ENCODE peak calls at places on chromosomes 2 and 18, in six cellular contexts. Y is B cell, P is GM12865, F is progenitor cell of endocrine pancreas, B is tibial artery, E is testis. X is an unnamed sample.
A peak's percentile ranks its signal among the peaks of the same experiment; 100 is the strongest.

GRCh38 chr2:35428548-35428947 is 927.0 kb upstream of the CRIM1 start:
- DNase-seq in Y (no peak), P (peak; percentile 47), F (no peak), B (no peak), E (peak; percentile 75), X (peak; percentile 25)

GRCh38 chr2:15357922-15358321 is 203.2 kb downstream of the NBAS start:
- DNase-seq in Y (no peak), P (no peak), F (no peak), B (no peak), E (no peak), X (no peak)

GRCh38 chr2:161077367-161078210 is 82.6 kb upstream of the TANK start:
- DNase-seq in Y (no peak), P (peak; percentile 88), F (no peak), B (peak; percentile 36), E (peak; percentile 26), X (peak; percentile 31)

GRCh38 chr2:6750389-6751158 is 115.1 kb downstream of the CMPK2 start:
- DNase-seq in Y (no peak), P (no peak), F (no peak), B (no peak), E (no peak), X (no peak)

GRCh38 chr2:174787485-174788205 is 23.4 kb upstream of the CHRNA1 start:
- DNase-seq in Y (no peak), P (no peak), F (no peak), B (no peak), E (no peak), X (no peak)

GRCh38 chr2:120395686-120396518 is 50.0 kb downstream of the INHBB start:
- DNase-seq in Y (no peak), P (no peak), F (no peak), B (peak; percentile 16), E (peak; percentile 55), X (no peak)

GRCh38 chr18:12011199-12011961 is 30.1 kb downstream of the IMPA2 start:
- DNase-seq in Y (no peak), P (no peak), F (no peak), B (no peak), E (no peak), X (no peak)

GRCh38 chr2:227204452-227204851 is 40.0 kb downstream of the COL4A3 start:
- DNase-seq in Y (no peak), P (no peak), F (no peak), B (no peak), E (no peak), X (no peak)

GRCh38 chr2:43887176-43887575 is 48.4 kb downstream of the ABCG8 start:
- DNase-seq in Y (no peak), P (no peak), F (no peak), B (no peak), E (no peak), X (no peak)

GRCh38 chr2:85400951-85401805 is 9.0 kb downstream of the CAPG start:
- DNase-seq in Y (no peak), P (no peak), F (no peak), B (no peak), E (no peak), X (no peak)

GRCh38 chr18:79789091-79789891 is 8.4 kb upstream of the KCNG2 start:
- DNase-seq in Y (no peak), P (no peak), F (no peak), B (no peak), E (no peak), X (no peak)

GRCh38 chr2:33242845-33243244 is 233.6 kb upstream of the RASGRP3 start:
- DNase-seq in Y (no peak), P (no peak), F (no peak), B (no peak), E (no peak), X (no peak)

GRCh38 chr2:156436477-156437085 is 402 bp downstream of the GPD2 start:
- DNase-seq in Y (no peak), P (peak; percentile 71), F (no peak), B (peak; percentile 22), E (peak; percentile 48), X (peak; percentile 62)

GRCh38 chr2:62873603-62874002 is 168.1 kb downstream of the EHBP1 start:
- DNase-seq in Y (no peak), P (no peak), F (no peak), B (no peak), E (no peak), X (no peak)

GRCh38 chr2:118185210-118186109 is 97.2 kb downstream of the INSIG2 start:
- DNase-seq in Y (peak; percentile 56), P (peak; percentile 67), F (peak; percentile 23), B (peak; percentile 65), E (peak; percentile 66), X (peak; percentile 76)

GRCh38 chr2:120494446-120494845 is 148.5 kb downstream of the INHBB start:
- DNase-seq in Y (no peak), P (no peak), F (no peak), B (no peak), E (no peak), X (no peak)

GRCh38 chr2:175904035-175904434 is 98.0 kb downstream of the LNPK start:
- DNase-seq in Y (no peak), P (no peak), F (no peak), B (no peak), E (no peak), X (no peak)

GRCh38 chr2:240444464-240444863 is 9.0 kb downstream of the GPC1 start:
- DNase-seq in Y (no peak), P (no peak), F (no peak), B (no peak), E (no peak), X (no peak)

GRCh38 chr2:238444242-238444641 is 17.5 kb downstream of the ASB1 start:
- DNase-seq in Y (no peak), P (no peak), F (no peak), B (no peak), E (no peak), X (no peak)

GRCh38 chr2:221779614-221780067 is 207.5 kb upstream of the EPHA4 start:
- DNase-seq in Y (no peak), P (no peak), F (no peak), B (peak; percentile 29), E (no peak), X (no peak)

GRCh38 chr18:66271927-66272326 is 332.0 kb downstream of the CDH19 start:
- DNase-seq in Y (no peak), P (no peak), F (no peak), B (no peak), E (no peak), X (no peak)

GRCh38 chr2:137381731-137382130 is 582.5 kb upstream of the HNMT start:
- DNase-seq in Y (no peak), P (no peak), F (no peak), B (no peak), E (no peak), X (no peak)

GRCh38 chr2:239393401-239393940 is 7.3 kb downstream of the HDAC4 start:
- DNase-seq in Y (no peak), P (no peak), F (no peak), B (no peak), E (no peak), X (no peak)

GRCh38 chr18:49617329-49617695 is 55.5 kb downstream of the LIPG start:
- DNase-seq in Y (no peak), P (no peak), F (no peak), B (no peak), E (no peak), X (no peak)

GRCh38 chr2:120914839-120915521 is 179.3 kb downstream of the GLI2 start:
- DNase-seq in Y (no peak), P (no peak), F (no peak), B (peak; percentile 81), E (peak; percentile 91), X (no peak)

GRCh38 chr2:216849987-216850386 is 9.9 kb downstream of the TNP1 start:
- DNase-seq in Y (no peak), P (no peak), F (no peak), B (no peak), E (peak; percentile 92), X (no peak)

GRCh38 chr18:452801-453200 is 47.7 kb downstream of the COLEC12 start:
- DNase-seq in Y (no peak), P (no peak), F (no peak), B (no peak), E (no peak), X (no peak)

GRCh38 chr18:445090-445489 is 55.4 kb downstream of the COLEC12 start:
- DNase-seq in Y (no peak), P (no peak), F (no peak), B (no peak), E (no peak), X (no peak)

GRCh38 chr18:449374-449773 is 51.1 kb downstream of the COLEC12 start:
- DNase-seq in Y (no peak), P (no peak), F (no peak), B (no peak), E (no peak), X (no peak)

GRCh38 chr18:448116-448515 is 52.4 kb downstream of the COLEC12 start:
- DNase-seq in Y (no peak), P (no peak), F (no peak), B (no peak), E (no peak), X (no peak)

DNA sequence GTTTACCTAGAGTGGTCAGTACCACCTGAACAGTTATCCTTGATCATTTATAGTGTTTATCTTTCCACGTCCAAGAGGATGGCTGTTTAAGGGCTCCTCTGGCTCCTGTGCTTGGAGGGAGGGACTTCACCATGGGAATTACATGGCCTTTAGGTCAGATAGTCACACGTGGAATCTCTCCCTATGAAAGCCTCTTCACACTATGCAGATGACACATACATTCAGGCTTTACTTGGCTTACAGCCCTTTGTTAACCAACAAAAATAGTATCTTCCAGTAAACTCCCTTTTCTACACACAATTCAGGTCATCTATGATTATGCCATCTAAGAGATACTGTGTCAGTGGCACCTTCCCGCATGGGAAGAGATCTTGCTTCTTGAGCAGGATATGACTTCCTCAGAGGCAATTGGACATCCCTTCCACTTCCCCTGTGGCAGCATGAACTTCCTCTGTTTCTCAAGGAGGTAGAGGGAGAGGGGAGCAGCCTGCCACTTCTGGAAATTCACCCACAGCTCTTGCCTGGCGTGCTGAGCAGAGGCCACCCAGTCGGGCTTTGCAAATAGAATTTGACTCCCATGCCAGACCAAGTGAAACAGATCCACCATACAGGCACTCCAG is 53.5 kb downstream of the COLEC12 start:
- DNase-seq in Y (no peak), P (no peak), F (no peak), B (no peak), E (no peak), X (no peak)
- TF ChIP-seq CTCF in Y (no peak), P (no peak), F (no peak), B (no peak), E (no peak), X (no peak)

GRCh38 chr2:217929757-217930707 is 72.8 kb downstream of the TNS1 start:
- DNase-seq in Y (no peak), P (no peak), F (no peak), B (peak; percentile 86), E (no peak), X (no peak)
- TF ChIP-seq CTCF in Y (no peak), P (no peak), F (no peak), B (no peak), E (no peak), X (no peak)

DNA sequence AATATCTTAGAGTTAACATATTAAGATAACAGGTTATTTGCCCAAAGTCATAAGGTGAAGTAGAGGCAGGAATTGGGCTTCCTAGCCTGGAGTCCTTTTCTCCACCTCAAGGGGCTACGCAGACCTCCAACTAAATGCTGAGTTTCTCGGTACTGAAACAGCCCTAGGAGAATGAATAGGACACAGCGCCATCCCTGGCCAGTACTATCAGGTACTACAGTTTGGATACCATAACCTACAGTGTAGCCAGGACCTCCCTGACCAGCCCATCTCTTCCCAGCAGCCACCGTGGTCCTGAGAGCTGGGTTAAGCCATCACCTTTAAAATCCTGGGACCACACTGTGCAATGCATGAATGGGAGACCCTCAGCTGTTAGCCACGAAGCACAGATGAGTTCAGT is 15.7 kb downstream of the CASP8 start:
- DNase-seq in Y (no peak), P (no peak), F (no peak), B (no peak), E (no peak), X (no peak)
- TF ChIP-seq CTCF in Y (no peak), P (no peak), F (no peak), B (no peak), E (no peak), X (no peak)

GRCh38 chr18:7116832-7117389 is 686 bp downstream of the LAMA1 start:
- DNase-seq in Y (no peak), P (no peak), F (peak; percentile 43), B (no peak), E (no peak), X (no peak)
- TF ChIP-seq CTCF in Y (no peak), P (no peak), F (peak; percentile 8), B (no peak), E (no peak), X (no peak)